ENCODE peak calls at places on chromosomes 6 and 20, in six cellular contexts. H is heart right ventricle, J is right atrium auricular region, F is HepG2, P is kidney, C is left ventricle myocardium inferior. I is an unnamed sample.

GRCh38 chr6:16812993-16813392 is 51.7 kb upstream of the ATXN1 start:
- DNase-seq in H (no peak), J (no peak), F (no peak), P (no peak), C (no peak), I (no peak)

GRCh38 chr6:139882977-139883728 is 508.7 kb upstream of the CITED2 start:
- DNase-seq in P (no peak), J (no peak), C (no peak), H (no peak), F (peak; percentile 7), I (no peak)

GRCh38 chr6:15519681-15520080 is 143.1 kb downstream of the DTNBP1 start:
- DNase-seq in P (no peak), H (no peak), C (no peak), J (no peak), F (no peak), I (no peak)

GRCh38 chr6:44708208-44708607 is 320.7 kb downstream of the CDC5L start:
- DNase-seq in C (no peak), F (no peak), J (no peak), P (no peak), H (no peak), I (no peak)

GRCh38 chr6:36683656-36684446 is 5.3 kb downstream of the CDKN1A start:
- DNase-seq in C (no peak), J (no peak), H (no peak), F (peak; percentile 83), P (no peak), I (peak; percentile 66)

GRCh38 chr6:109869398-109870165 is 108.5 kb upstream of the GPR6 start:
- DNase-seq in H (no peak), J (no peak), C (no peak), F (no peak), P (no peak), I (no peak)

GRCh38 chr6:75317503-75318206 is 33.1 kb upstream of the TMEM30A start:
- DNase-seq in P (no peak), F (no peak), H (no peak), J (no peak), C (no peak), I (no peak)

GRCh38 chr6:10271982-10272381 is 142.9 kb downstream of the TFAP2A start:
- DNase-seq in C (no peak), H (no peak), P (no peak), F (no peak), J (no peak), I (no peak)

GRCh38 chr20:31719644-31720485 is 2.8 kb downstream of the BCL2L1 start:
- DNase-seq in C (no peak), H (no peak), P (no peak), F (peak; percentile 99), J (no peak), I (no peak)

GRCh38 chr6:14665827-14666724 is 548.5 kb downstream of the CD83 start:
- DNase-seq in P (no peak), C (no peak), J (peak; percentile 77), H (no peak), F (no peak), I (peak; percentile 74)

GRCh38 chr20:32189691-32190607 is 17.6 kb downstream of the PLAGL2 start:
- DNase-seq in F (no peak), H (peak; percentile 48), C (peak; percentile 50), P (peak; percentile 85), J (peak; percentile 68), I (no peak)

GRCh38 chr6:30836957-30837356 is 47.4 kb upstream of the DDR1 start:
- DNase-seq in H (no peak), C (no peak), F (no peak), J (no peak), P (no peak), I (no peak)

GRCh38 chr20:37703338-37703660 is 9.5 kb downstream of the CTNNBL1 start:
- DNase-seq in H (no peak), J (no peak), C (no peak), F (no peak), P (no peak), I (no peak)

GRCh38 chr6:111601875-111602274 is 3.8 kb downstream of the TRAF3IP2 start:
- DNase-seq in H (no peak), F (no peak), J (peak; percentile 78), C (no peak), P (no peak), I (peak; percentile 86)
- H3K27ac ChIP-seq in H (peak overlapping the region; percentile 97), F (peak overlapping the region; percentile 24), J (peak overlapping the region; percentile 99), C (peak overlapping the region; percentile 95), P (peak overlapping the region; percentile 92), I (peak overlapping the region; percentile 96)

GRCh38 chr6:147217840-147218404 is 13.7 kb downstream of the STXBP5 start:
- DNase-seq in H (no peak), J (no peak), F (no peak), P (no peak), C (no peak), I (no peak)

GRCh38 chr6:147218797-147219196 is 14.6 kb downstream of the STXBP5 start:
- DNase-seq in H (no peak), F (no peak), P (no peak), C (no peak), J (no peak), I (no peak)

GRCh38 chr6:147220345-147220744 is 16.1 kb downstream of the STXBP5 start:
- DNase-seq in J (no peak), F (no peak), P (no peak), C (no peak), H (no peak), I (no peak)

GRCh38 chr6:147221739-147222138 is 17.5 kb downstream of the STXBP5 start:
- DNase-seq in J (no peak), H (no peak), P (no peak), F (no peak), C (no peak), I (no peak)

DNA sequence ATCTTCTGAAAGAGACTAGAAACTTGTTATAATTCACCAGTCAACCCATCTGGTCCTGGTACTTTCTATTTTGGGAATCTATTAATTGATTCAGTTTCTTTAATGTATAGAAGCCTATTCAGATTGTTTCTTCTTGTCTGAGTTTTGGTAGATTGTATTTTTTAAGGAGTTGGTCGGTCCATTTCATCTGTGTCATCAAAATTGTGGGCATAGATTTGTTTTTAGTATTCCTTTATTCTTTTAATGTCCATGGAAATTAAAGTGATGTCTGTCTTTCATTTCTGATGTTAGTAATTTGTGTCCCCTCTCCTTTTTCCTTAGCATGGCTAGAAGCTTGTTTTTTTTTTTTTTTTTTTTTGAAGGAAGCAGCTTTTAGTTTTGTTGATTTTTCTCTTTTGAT is 15.2 kb downstream of the STXBP5 start:
- DNase-seq in P (no peak), H (no peak), C (no peak), J (no peak), F (no peak), I (no peak)
- H3K4me3 ChIP-seq in P (no peak overlapping the region), H (no peak overlapping the region), C (no peak overlapping the region), J (no peak overlapping the region), F (no peak overlapping the region), I (no peak overlapping the region)

GRCh38 chr6:11346516-11346915 is 114.0 kb upstream of the NEDD9 start:
- DNase-seq in P (no peak), J (no peak), F (no peak), H (no peak), C (no peak), I (no peak)

GRCh38 chr6:11349880-11350279 is 117.4 kb upstream of the NEDD9 start:
- DNase-seq in P (no peak), H (no peak), C (no peak), F (no peak), J (no peak), I (no peak)

GRCh38 chr6:11341867-11342266 is 109.4 kb upstream of the NEDD9 start:
- DNase-seq in F (no peak), J (no peak), H (no peak), C (no peak), P (no peak), I (no peak)

GRCh38 chr6:11343963-11344714 is 111.7 kb upstream of the NEDD9 start:
- DNase-seq in C (no peak), J (no peak), F (peak; percentile 59), H (no peak), P (no peak), I (no peak)
- H3K27ac ChIP-seq in C (no peak overlapping the region), J (no peak overlapping the region), F (no peak overlapping the region), H (no peak overlapping the region), P (no peak overlapping the region), I (no peak overlapping the region)

GRCh38 chr6:96410467-96410866 is 111.1 kb upstream of the UFL1 start:
- DNase-seq in C (no peak), P (no peak), F (no peak), J (no peak), H (no peak), I (no peak)
- H3K4me3 ChIP-seq in C (no peak overlapping the region), P (no peak overlapping the region), F (no peak overlapping the region), J (no peak overlapping the region), H (no peak overlapping the region), I (no peak overlapping the region)

GRCh38 chr6:12163149-12163548 is 127.0 kb upstream of the EDN1 start:
- DNase-seq in H (no peak), C (no peak), P (no peak), F (no peak), J (no peak), I (no peak)

GRCh38 chr6:12164508-12164770 is 125.7 kb upstream of the EDN1 start:
- DNase-seq in H (no peak), J (no peak), P (no peak), C (no peak), F (no peak), I (no peak)

GRCh38 chr6:12165297-12165696 is 124.9 kb upstream of the EDN1 start:
- DNase-seq in F (no peak), J (no peak), H (no peak), C (no peak), P (no peak), I (no peak)

GRCh38 chr6:12162203-12162602 is 128.0 kb upstream of the EDN1 start:
- DNase-seq in C (no peak), P (no peak), H (no peak), J (no peak), F (no peak), I (no peak)

GRCh38 chr6:12163744-12164507 is 126.2 kb upstream of the EDN1 start:
- DNase-seq in P (no peak), F (no peak), J (no peak), C (no peak), H (no peak), I (no peak)
- H3K27ac ChIP-seq in P (no peak overlapping the region), F (no peak overlapping the region), J (no peak overlapping the region), C (no peak overlapping the region), H (no peak overlapping the region), I (no peak overlapping the region)

GRCh38 chr6:168133186-168133585 is 54.2 kb upstream of the FRMD1 start:
- DNase-seq in H (peak; percentile 47), P (peak; percentile 75), F (no peak), C (peak; percentile 52), J (peak; percentile 66), I (no peak)
- H3K4me3 ChIP-seq in H (peak overlapping the region; percentile 45), P (peak overlapping the region; percentile 4), F (no peak overlapping the region), C (peak overlapping the region; percentile 58), J (peak overlapping the region; percentile 21), I (peak overlapping the region; percentile 57)

GRCh38 chr20:23265226-23265625 is 85.4 kb upstream of the NXT1 start:
- DNase-seq in J (no peak), P (no peak), H (no peak), F (no peak), C (no peak), I (no peak)
- H3K27ac ChIP-seq in J (no peak overlapping the region), P (no peak overlapping the region), H (no peak overlapping the region), F (no peak overlapping the region), C (no peak overlapping the region), I (no peak overlapping the region)

DNA sequence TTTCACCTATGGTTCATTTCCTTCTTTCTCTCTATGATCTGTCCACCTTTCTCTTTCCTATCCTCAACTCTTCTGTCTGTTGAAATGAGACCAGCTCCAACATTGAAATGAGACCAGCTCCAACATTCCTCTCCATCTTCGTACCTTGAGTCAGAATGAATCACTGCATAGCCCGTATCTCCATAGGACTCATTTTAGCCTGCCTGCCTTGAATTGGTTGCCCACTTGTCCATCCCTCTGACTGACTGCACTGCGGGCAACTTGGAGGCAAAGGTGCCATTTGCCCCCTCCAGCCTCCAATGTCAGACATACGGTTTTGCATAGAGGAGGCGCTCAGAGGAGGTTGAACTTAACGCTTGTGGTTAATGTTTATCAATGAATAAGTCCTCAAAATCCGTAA is 579.4 kb upstream of the MAP3K7 start:
- DNase-seq in P (no peak), F (no peak), J (no peak), H (no peak), C (no peak), I (no peak)
- H3K4me3 ChIP-seq in P (no peak overlapping the region), F (no peak overlapping the region), J (no peak overlapping the region), H (no peak overlapping the region), C (no peak overlapping the region), I (no peak overlapping the region)

I was measured in ascending aorta.